ENCODE peak calls at places on chromosomes 1 and 21, in eight cellular contexts. D is heart right ventricle, X is NB4, Z is cardiac fibroblast, B is ovary, S is Calu3, T is cardiac muscle cell, U is pancreas. O is an unnamed sample.
A peak's percentile ranks its signal among the peaks of the same experiment; 100 is the strongest.

GRCh38 chr1:226166341-226166740 is 20.2 kb downstream of the ACBD3 start:
- DNase-seq in T (no peak), X (no peak), B (no peak), D (no peak), U (no peak), S (no peak), Z (no peak), O (no peak)

GRCh38 chr1:246592695-246593094 is 26.4 kb downstream of the CNST start:
- DNase-seq in B (no peak), T (no peak), X (no peak), S (no peak), Z (peak; percentile 98), D (no peak), U (no peak), O (no peak)

GRCh38 chr1:17297991-17298390 is 10.0 kb upstream of the PADI4 start:
- DNase-seq in Z (no peak), B (no peak), T (no peak), X (no peak), D (no peak), S (no peak), U (no peak), O (no peak)

GRCh38 chr1:147622731-147623130 is 47.6 kb downstream of the ACP6 start:
- DNase-seq in B (no peak), D (no peak), T (no peak), X (no peak), U (no peak), S (no peak), Z (peak; percentile 16), O (no peak)

GRCh38 chr1:151472852-151473731 is 13.8 kb upstream of the POGZ start:
- DNase-seq in X (peak; percentile 20), S (peak; percentile 48), Z (peak; percentile 78), T (peak; percentile 45), B (peak; percentile 70), D (peak; percentile 62), U (peak; percentile 70), O (no peak)

GRCh38 chr1:195345149-195345548 is 1263.1 kb downstream of the KCNT2 start:
- DNase-seq in B (no peak), S (no peak), X (no peak), D (no peak), T (peak; percentile 53), U (no peak), Z (no peak), O (no peak)

GRCh38 chr1:59803458-59804038 is 11.2 kb upstream of the HOOK1 start:
- DNase-seq in Z (no peak), D (no peak), X (no peak), B (no peak), S (no peak), U (no peak), T (no peak), O (no peak)

GRCh38 chr1:102628008-102628736 is 480.1 kb downstream of the COL11A1 start:
- DNase-seq in T (no peak), U (no peak), Z (no peak), X (no peak), B (no peak), D (no peak), S (no peak), O (no peak)

GRCh38 chr1:229753764-229754553 is 127.9 kb downstream of the URB2 start:
- DNase-seq in D (no peak), Z (no peak), T (peak; percentile 33), B (no peak), U (peak; percentile 59), S (no peak), X (no peak), O (no peak)

GRCh38 chr21:38171723-38172344 is 85.0 kb upstream of the KCNJ15 start:
- DNase-seq in U (no peak), T (peak; percentile 31), S (peak; percentile 35), Z (peak; percentile 57), B (no peak), X (peak; percentile 5), D (no peak), O (no peak)

GRCh38 chr1:204506091-204506968 is 9.9 kb upstream of the MDM4 start:
- DNase-seq in Z (peak; percentile 95), D (peak; percentile 64), S (peak; percentile 83), T (peak; percentile 85), U (peak; percentile 67), X (peak; percentile 91), B (peak; percentile 69), O (no peak)

GRCh38 chr1:34929853-34930701 is 627 bp upstream of the DLGAP3 start:
- DNase-seq in Z (no peak), U (no peak), T (peak; percentile 24), D (no peak), B (no peak), S (no peak), X (no peak), O (no peak)

DNA sequence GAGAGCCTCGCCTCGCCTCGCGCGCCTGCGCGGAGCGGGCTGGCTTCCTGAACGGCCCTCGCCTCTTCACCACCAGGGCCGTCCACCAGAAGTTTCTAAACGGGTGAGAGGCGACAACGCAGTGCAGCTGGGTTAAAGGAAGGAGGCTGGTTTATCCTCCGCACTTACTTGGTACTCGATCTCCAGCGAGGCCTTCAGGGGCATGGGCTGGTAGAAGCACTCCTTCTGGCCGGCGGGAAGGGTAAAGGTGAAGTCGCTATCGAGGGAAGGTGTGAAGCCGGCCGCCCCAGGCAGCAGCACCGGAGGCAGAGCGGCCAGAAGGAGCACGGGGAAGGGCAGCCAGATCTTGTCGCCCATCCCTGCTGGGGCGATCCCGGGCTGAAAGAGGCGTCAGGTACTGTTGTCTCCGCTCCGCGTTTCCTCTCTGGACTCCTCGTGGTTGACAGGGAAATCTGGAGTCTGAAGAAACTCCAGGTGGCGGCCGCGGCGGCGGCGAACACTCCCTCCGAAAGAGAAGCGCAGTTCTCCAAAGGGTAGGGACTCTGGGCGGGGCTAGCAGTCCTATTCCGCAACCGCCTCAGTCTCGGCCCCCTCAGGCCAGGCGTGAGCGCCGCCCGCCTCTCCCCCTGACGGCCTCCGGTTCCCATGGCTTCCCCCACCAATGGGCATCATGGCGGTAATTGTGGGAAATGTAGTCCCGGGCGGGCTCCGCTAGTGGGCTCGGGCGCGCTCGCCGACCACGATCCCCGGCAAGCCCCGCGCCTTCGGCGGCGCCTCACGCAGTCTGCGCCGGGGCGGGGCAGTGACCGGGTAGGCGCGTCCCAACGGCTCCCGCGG is at the start of gene TMED5:
- DNase-seq in Z (peak; percentile 99), X (peak; percentile 98), T (peak; percentile 99), D (peak; percentile 98), B (peak; percentile 97), S (peak; percentile 98), U (peak; percentile 96), O (peak; percentile 97)
- TF ChIP-seq CTCF in Z (peak; percentile 16), X (no peak), T (peak; percentile 6), D (peak; percentile 29), B (peak; percentile 60), S (peak; percentile 12), U (no peak), O (peak; percentile 16)

GRCh38 chr1:44237721-44238457 is 24.6 kb downstream of the DMAP1 start:
- DNase-seq in X (peak; percentile 17), T (peak; percentile 83), U (no peak), D (no peak), Z (peak; percentile 26), B (peak; percentile 43), S (no peak), O (no peak)

GRCh38 chr1:44240802-44241671 is 27.8 kb downstream of the DMAP1 start:
- DNase-seq in Z (no peak), B (no peak), S (no peak), X (no peak), D (no peak), T (peak; percentile 43), U (no peak), O (no peak)

GRCh38 chr1:44238651-44239050 is 25.4 kb downstream of the DMAP1 start:
- DNase-seq in B (no peak), T (no peak), S (no peak), U (no peak), X (no peak), Z (no peak), D (no peak), O (no peak)

GRCh38 chr1:44239961-44240371 is 26.7 kb downstream of the DMAP1 start:
- DNase-seq in T (peak; percentile 33), X (no peak), Z (peak; percentile 13), S (no peak), B (no peak), D (peak; percentile 43), U (peak; percentile 41), O (no peak)

DNA sequence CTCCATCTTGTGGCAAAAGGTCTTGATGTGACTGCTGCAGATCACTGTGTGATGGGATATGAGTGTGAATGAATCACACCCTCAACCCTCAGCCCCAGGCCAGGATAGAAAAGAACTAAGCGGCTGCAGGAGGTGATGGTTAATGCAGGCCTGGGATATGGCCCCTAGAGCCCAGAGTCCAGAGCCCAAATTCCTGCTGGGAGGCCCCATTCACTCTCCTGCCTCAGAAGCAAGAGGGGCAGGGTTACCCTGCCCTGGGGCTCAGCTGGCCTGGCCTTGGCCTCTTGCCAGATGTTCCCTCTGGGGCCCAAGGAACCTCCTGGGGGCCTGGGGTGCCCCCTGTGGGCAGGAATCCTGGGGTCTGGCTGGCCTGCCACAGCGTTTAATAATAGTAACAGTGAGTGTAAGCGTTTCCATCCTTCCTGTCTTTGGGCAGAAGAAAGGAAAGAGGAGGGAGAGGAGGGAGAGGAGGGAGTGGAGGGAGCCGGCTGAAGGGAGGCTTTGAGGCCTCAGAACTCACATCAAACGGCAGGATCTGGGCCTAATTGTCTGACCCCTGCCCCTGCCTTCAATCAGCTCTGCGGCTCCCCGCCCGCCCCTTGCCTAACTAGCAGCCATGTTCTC is 26.2 kb downstream of the DMAP1 start:
- DNase-seq in X (no peak), S (no peak), T (peak; percentile 71), D (peak; percentile 31), U (no peak), B (peak; percentile 42), Z (peak; percentile 48), O (no peak)
- TF ChIP-seq CTCF in X (no peak), S (no peak), T (peak; percentile 33), D (peak; percentile 52), U (no peak), B (no peak), Z (peak; percentile 8), O (no peak)

GRCh38 chr1:45643978-45644377 is 20.1 kb upstream of the CCDC17 start:
- DNase-seq in S (peak; percentile 26), T (no peak), X (no peak), B (no peak), Z (no peak), D (no peak), U (no peak), O (no peak)
- TF ChIP-seq CTCF in S (no peak), T (no peak), X (no peak), B (no peak), Z (peak; percentile 4), D (peak; percentile 28), U (no peak), O (peak; percentile 29)

GRCh38 chr1:70353641-70354331 is 736 bp downstream of the ANKRD13C start:
- DNase-seq in D (no peak), S (peak; percentile 31), B (no peak), U (no peak), T (peak; percentile 23), Z (peak; percentile 61), X (peak; percentile 58), O (peak; percentile 60)

GRCh38 chr1:70355111-70355407 is 537 bp upstream of the ANKRD13C start:
- DNase-seq in X (no peak), S (no peak), T (no peak), Z (no peak), B (no peak), U (no peak), D (no peak), O (no peak)

GRCh38 chr1:70353038-70353437 is 1.5 kb downstream of the ANKRD13C start:
- DNase-seq in Z (no peak), U (no peak), T (no peak), D (no peak), B (no peak), X (no peak), S (no peak), O (no peak)

GRCh38 chr1:70358921-70359564 is 4.5 kb upstream of the ANKRD13C start:
- DNase-seq in B (no peak), D (no peak), X (no peak), Z (no peak), U (no peak), T (no peak), S (no peak), O (no peak)

GRCh38 chr1:70354332-70355110 is at the start of gene ANKRD13C:
- DNase-seq in X (peak; percentile 95), D (peak; percentile 96), Z (peak; percentile 97), T (peak; percentile 97), B (peak; percentile 94), S (peak; percentile 92), U (peak; percentile 92), O (peak; percentile 91)
- TF ChIP-seq CTCF in X (no peak), D (no peak), Z (no peak), T (no peak), B (no peak), S (no peak), U (no peak), O (peak; percentile 4)

O was measured in RWPE2.